ENCODE peak calls at places on chromosomes 3 and 15, in five cellular contexts. Y is HuH-7, N is NCI-H510A treated with DMSO at 0.1 percent for 48 hours, X is hepatic stellate cell, S is retina. H is an unnamed sample.

GRCh38 chr3:114444216-114444615 is 150.4 kb downstream of the TIGIT start:
- DNase-seq in Y (no peak), N (no peak), X (no peak), S (no peak), H (no peak)

GRCh38 chr3:132245547-132245946 is 71.7 kb upstream of the ACP3 start:
- DNase-seq in Y (no peak), N (no peak), X (no peak), S (no peak), H (no peak)

GRCh38 chr15:76160426-76161152 is 100.8 kb downstream of the TMEM266 start:
- DNase-seq in Y (no peak), N (no peak), X (no peak), S (no peak), H (no peak)

GRCh38 chr15:67700023-67700422 is 125.3 kb upstream of the SKOR1 start:
- DNase-seq in Y (no peak), N (no peak), X (no peak), S (no peak), H (no peak)

GRCh38 chr3:53193466-53194217 is 32.6 kb downstream of the PRKCD start:
- DNase-seq in Y (no peak), N (no peak), X (no peak), S (no peak), H (no peak)

GRCh38 chr3:113113361-113113760 is 98.0 kb upstream of the BOC start:
- DNase-seq in Y (no peak), N (no peak), X (no peak), S (no peak), H (no peak)

GRCh38 chr3:63863150-63864007 is at the start of the genes ATXN7 and THOC7:
- DNase-seq in Y (peak; percentile 32), N (peak; percentile 34), X (peak; percentile 75), S (peak; percentile 90), H (no peak)

GRCh38 chr3:135456182-135456790 is 509.2 kb upstream of the PPP2R3A start:
- DNase-seq in Y (no peak), N (peak; percentile 67), X (no peak), S (peak; percentile 89), H (no peak)

GRCh38 chr3:164752814-164753213 is 325.5 kb downstream of the SI start:
- DNase-seq in Y (no peak), N (no peak), X (no peak), S (no peak), H (no peak)

GRCh38 chr15:49421991-49422390 is 1.1 kb upstream of the FGF7 start:
- DNase-seq in Y (no peak), N (peak; percentile 12), X (no peak), S (peak; percentile 67), H (peak; percentile 9)

GRCh38 chr15:100880139-100880896 is 687 bp downstream of the ALDH1A3 start:
- DNase-seq in Y (no peak), N (no peak), X (no peak), S (peak; percentile 77), H (no peak)

GRCh38 chr15:91561371-91562100 is 292.0 kb upstream of the SLCO3A1 start:
- DNase-seq in Y (no peak), N (no peak), X (no peak), S (no peak), H (no peak)

GRCh38 chr3:122564155-122564912 is at the start of the genes DTX3L and PARP9:
- DNase-seq in Y (peak; percentile 94), N (peak; percentile 68), X (peak; percentile 94), S (peak; percentile 88), H (peak; percentile 92)

GRCh38 chr3:30989266-30989799 is 94.9 kb upstream of the GADL1 start:
- DNase-seq in Y (no peak), N (no peak), X (no peak), S (peak; percentile 9), H (no peak)

GRCh38 chr15:100032358-100033080 is 299.3 kb upstream of the LYSMD4 start:
- DNase-seq in Y (no peak), N (no peak), X (no peak), S (no peak), H (no peak)

GRCh38 chr3:12953201-12953712 is 111.9 kb upstream of the RPL32 start:
- DNase-seq in Y (no peak), N (no peak), X (no peak), S (no peak), H (no peak)

GRCh38 chr3:72665701-72666443 is 182.4 kb downstream of the SHQ1 start:
- DNase-seq in Y (peak; percentile 30), N (no peak), X (peak; percentile 28), S (no peak), H (no peak)

GRCh38 chr15:25061808-25062550 is 107.2 kb downstream of the SNRPN start:
- DNase-seq in Y (no peak), N (no peak), X (no peak), S (no peak), H (no peak)

GRCh38 chr15:49926731-49927130 is 192.3 kb downstream of the ATP8B4 start:
- DNase-seq in Y (no peak), N (no peak), X (no peak), S (no peak), H (no peak)

GRCh38 chr3:161556533-161556932 is 59.9 kb downstream of the OTOL1 start:
- DNase-seq in Y (no peak), N (no peak), X (no peak), S (no peak), H (no peak)

GRCh38 chr3:169629895-169630294 is 33.6 kb downstream of the MECOM start:
- DNase-seq in Y (no peak), N (no peak), X (no peak), S (peak; percentile 36), H (no peak)

GRCh38 chr3:100270218-100270588 is 9.4 kb downstream of the TBC1D23 start:
- DNase-seq in Y (no peak), N (no peak), X (no peak), S (no peak), H (no peak)

GRCh38 chr3:107969994-107970896 is 120.6 kb downstream of the CD47 start:
- DNase-seq in Y (no peak), N (no peak), X (no peak), S (no peak), H (no peak)

GRCh38 chr15:62559049-62559733 is 394.1 kb upstream of the C2CD4B start:
- DNase-seq in Y (no peak), N (peak; percentile 52), X (peak; percentile 63), S (no peak), H (no peak)

GRCh38 chr3:53238051-53238850 is 17.6 kb downstream of the TKT start:
- DNase-seq in Y (no peak), N (no peak), X (peak; percentile 95), S (no peak), H (peak; percentile 84)

GRCh38 chr3:172258616-172259015 is 189.6 kb downstream of the GHSR start:
- DNase-seq in Y (no peak), N (no peak), X (no peak), S (no peak), H (no peak)

GRCh38 chr3:3119393-3119851 is 7.3 kb upstream of the TRNT1 start:
- DNase-seq in Y (no peak), N (no peak), X (no peak), S (no peak), H (no peak)

GRCh38 chr15:63176302-63176701 is 13.1 kb upstream of the RAB8B start:
- DNase-seq in Y (no peak), N (no peak), X (no peak), S (no peak), H (no peak)

GRCh38 chr3:157713101-157713500 is 209.9 kb upstream of the VEPH1 start:
- DNase-seq in Y (no peak), N (no peak), X (no peak), S (no peak), H (no peak)

GRCh38 chr3:149479621-149480325 is 5.3 kb downstream of the TM4SF4 start:
- DNase-seq in Y (no peak), N (no peak), X (peak; percentile 11), S (no peak), H (no peak)

GRCh38 chr3:45946875-45947274 is 3.6 kb downstream of the CXCR6 start:
- DNase-seq in Y (no peak), N (no peak), X (no peak), S (no peak), H (no peak)

GRCh38 chr3:32154180-32154579 is 47.8 kb downstream of the GPD1L start:
- DNase-seq in Y (peak; percentile 74), N (no peak), X (peak; percentile 22), S (no peak), H (no peak)

GRCh38 chr3:37511357-37511970 is 337.1 kb upstream of the LRRFIP2 start:
- DNase-seq in Y (no peak), N (no peak), X (no peak), S (no peak), H (no peak)

GRCh38 chr3:64185436-64185835 is 39.8 kb downstream of the PRICKLE2 start:
- DNase-seq in Y (no peak), N (no peak), X (no peak), S (no peak), H (no peak)

GRCh38 chr3:177523991-177524438 is 326.7 kb upstream of the TBL1XR1 start:
- DNase-seq in Y (peak; percentile 42), N (peak; percentile 34), X (no peak), S (no peak), H (no peak)

GRCh38 chr3:147197739-147198138 is 208.6 kb downstream of the ZIC4 start:
- DNase-seq in Y (no peak), N (no peak), X (no peak), S (no peak), H (no peak)

GRCh38 chr15:30924353-30924752 is 20.6 kb downstream of the FAN1 start:
- DNase-seq in Y (no peak), N (no peak), X (peak; percentile 25), S (no peak), H (no peak)

GRCh38 chr15:73382131-73382530 is 13.4 kb upstream of the HCN4 start:
- DNase-seq in Y (no peak), N (no peak), X (no peak), S (no peak), H (no peak)

GRCh38 chr15:101210058-101210457 is 41.8 kb downstream of the CHSY1 start:
- DNase-seq in Y (no peak), N (no peak), X (no peak), S (no peak), H (no peak)

H was measured in HTR-8/SVneo.